ENCODE peak calls at places on chromosomes 3 and 15, in seven cellular contexts. One of them, this sample, is unnamed.

GRCh38 chr3:162666835-162667234 is 1170.2 kb downstream of the OTOL1 start:
- DNase-seq in breast epithelium: no peak
- DNase-seq in activated CD4-positive, alpha-beta T cell treated with anti-CD3 and anti-CD28 coated beads for 4 hours: no peak
- DNase-seq in GM23338: no peak
- DNase-seq in B cell: no peak
- DNase-seq in transverse colon: no peak
- DNase-seq in Peyer's patch: no peak
- DNase-seq in this sample: no peak

GRCh38 chr3:11662392-11662990 is 18.8 kb upstream of the VGLL4 start:
- DNase-seq in breast epithelium: no peak
- DNase-seq in activated CD4-positive, alpha-beta T cell treated with anti-CD3 and anti-CD28 coated beads for 4 hours: no peak
- DNase-seq in GM23338: peak; percentile 62
- DNase-seq in B cell: no peak
- DNase-seq in transverse colon: no peak
- DNase-seq in Peyer's patch: no peak
- DNase-seq in this sample: no peak

GRCh38 chr15:40875996-40876740 is 2.1 kb upstream of the RHOV start:
- DNase-seq in breast epithelium: no peak
- DNase-seq in activated CD4-positive, alpha-beta T cell treated with anti-CD3 and anti-CD28 coated beads for 4 hours: no peak
- DNase-seq in GM23338: no peak
- DNase-seq in B cell: no peak
- DNase-seq in transverse colon: no peak
- DNase-seq in Peyer's patch: no peak
- DNase-seq in this sample: no peak

GRCh38 chr3:34843479-34843870 is 795.9 kb upstream of the ARPP21 start:
- DNase-seq in breast epithelium: no peak
- DNase-seq in activated CD4-positive, alpha-beta T cell treated with anti-CD3 and anti-CD28 coated beads for 4 hours: no peak
- DNase-seq in GM23338: no peak
- DNase-seq in B cell: no peak
- DNase-seq in transverse colon: no peak
- DNase-seq in Peyer's patch: no peak
- DNase-seq in this sample: no peak

GRCh38 chr15:34271493-34271892 is 46.7 kb downstream of the EMC4 start:
- DNase-seq in breast epithelium: no peak
- DNase-seq in activated CD4-positive, alpha-beta T cell treated with anti-CD3 and anti-CD28 coated beads for 4 hours: no peak
- DNase-seq in GM23338: no peak
- DNase-seq in B cell: no peak
- DNase-seq in transverse colon: no peak
- DNase-seq in Peyer's patch: no peak
- DNase-seq in this sample: no peak

GRCh38 chr15:80367094-80367493 is 37.1 kb upstream of the ARNT2 start:
- DNase-seq in breast epithelium: no peak
- DNase-seq in activated CD4-positive, alpha-beta T cell treated with anti-CD3 and anti-CD28 coated beads for 4 hours: no peak
- DNase-seq in GM23338: peak; percentile 90
- DNase-seq in B cell: no peak
- DNase-seq in transverse colon: no peak
- DNase-seq in Peyer's patch: no peak
- DNase-seq in this sample: peak; percentile 25

GRCh38 chr15:25250011-25250596 is 188.7 kb downstream of the UBE3A start:
- DNase-seq in breast epithelium: peak; percentile 6
- DNase-seq in activated CD4-positive, alpha-beta T cell treated with anti-CD3 and anti-CD28 coated beads for 4 hours: no peak
- DNase-seq in GM23338: no peak
- DNase-seq in B cell: no peak
- DNase-seq in transverse colon: peak; percentile 0
- DNase-seq in Peyer's patch: no peak
- DNase-seq in this sample: no peak

GRCh38 chr3:127637546-127637945 is 8.6 kb downstream of the PODXL2 start:
- DNase-seq in breast epithelium: no peak
- DNase-seq in activated CD4-positive, alpha-beta T cell treated with anti-CD3 and anti-CD28 coated beads for 4 hours: no peak
- DNase-seq in GM23338: no peak
- DNase-seq in B cell: no peak
- DNase-seq in transverse colon: no peak
- DNase-seq in Peyer's patch: no peak
- DNase-seq in this sample: no peak

GRCh38 chr3:86147119-86147518 is 843.8 kb downstream of the VGLL3 start:
- DNase-seq in breast epithelium: no peak
- DNase-seq in activated CD4-positive, alpha-beta T cell treated with anti-CD3 and anti-CD28 coated beads for 4 hours: no peak
- DNase-seq in GM23338: peak; percentile 39
- DNase-seq in B cell: no peak
- DNase-seq in transverse colon: no peak
- DNase-seq in Peyer's patch: no peak
- DNase-seq in this sample: peak; percentile 11

GRCh38 chr3:30341851-30342250 is 264.6 kb upstream of the TGFBR2 start:
- DNase-seq in breast epithelium: no peak
- DNase-seq in activated CD4-positive, alpha-beta T cell treated with anti-CD3 and anti-CD28 coated beads for 4 hours: no peak
- DNase-seq in GM23338: no peak
- DNase-seq in B cell: no peak
- DNase-seq in transverse colon: no peak
- DNase-seq in Peyer's patch: no peak
- DNase-seq in this sample: no peak

GRCh38 chr3:66830301-66830700 is 167.8 kb upstream of the KBTBD8 start:
- DNase-seq in breast epithelium: no peak
- DNase-seq in activated CD4-positive, alpha-beta T cell treated with anti-CD3 and anti-CD28 coated beads for 4 hours: no peak
- DNase-seq in GM23338: no peak
- DNase-seq in B cell: no peak
- DNase-seq in transverse colon: peak; percentile 62
- DNase-seq in Peyer's patch: no peak
- DNase-seq in this sample: no peak